ENCODE peak calls at places on chromosomes 1 and 21, in five cellular contexts. U is stimulated activated CD8-positive, alpha-beta memory T cell treated with anti-CD3 and anti-CD28 coated beads, Interleukin-7, amount 100 ng/mL, for 24 hours; K is T-helper 9 cell; D is NCI-H345; X is activated CD4-positive, alpha-beta T cell treated with anti-CD3 and anti-CD28 coated beads for 48 hours. L is an unnamed sample.

GRCh38 chr1:169584483-169585144 is 1.7 kb downstream of the F5 start:
- DNase-seq in U (no peak), K (no peak), D (no peak), X (peak), L (no peak)

GRCh38 chr21:20971296-20971921 is 26.8 kb upstream of the NCAM2 start:
- DNase-seq in U (no peak), K (no peak), D (peak), X (peak), L (peak)

GRCh38 chr1:23581219-23581618 is 21.9 kb upstream of the ID3 start:
- DNase-seq in U (no peak), K (no peak), D (no peak), X (no peak), L (no peak)

GRCh38 chr1:150165622-150166612 is 16.2 kb downstream of the PLEKHO1 start:
- DNase-seq in U (no peak), K (peak), D (peak), X (peak), L (no peak)

GRCh38 chr1:82565546-82565945 is 764.8 kb downstream of the ADGRL2 start:
- DNase-seq in U (no peak), K (no peak), D (no peak), X (no peak), L (no peak)

GRCh38 chr1:161439280-161440232 is 65.7 kb upstream of the FCGR2A start:
- DNase-seq in U (no peak), K (no peak), D (no peak), X (peak), L (peak)

GRCh38 chr1:231970684-231971083 is 344.1 kb downstream of the DISC1 start:
- DNase-seq in U (no peak), K (no peak), D (no peak), X (peak), L (no peak)

GRCh38 chr1:108716437-108717230 is 3.9 kb downstream of the FNDC7 start:
- DNase-seq in U (no peak), K (no peak), D (no peak), X (no peak), L (no peak)

GRCh38 chr1:247528812-247529474 is 7.3 kb downstream of the OR2C3 start:
- DNase-seq in U (no peak), K (no peak), D (no peak), X (peak), L (no peak)

GRCh38 chr1:187517508-187517907 is 688.8 kb downstream of the PLA2G4A start:
- DNase-seq in U (no peak), K (no peak), D (peak), X (no peak), L (no peak)

GRCh38 chr1:227846265-227846858 is 30.9 kb downstream of the PRSS38 start:
- DNase-seq in U (no peak), K (no peak), D (no peak), X (no peak), L (no peak)

GRCh38 chr1:25875856-25876692 is 566 bp upstream of the PAQR7 start:
- DNase-seq in U (no peak), K (no peak), D (no peak), X (no peak), L (no peak)

GRCh38 chr1:85125891-85126290 is 74.9 kb downstream of the SYDE2 start:
- DNase-seq in U (no peak), K (no peak), D (no peak), X (no peak), L (no peak)

GRCh38 chr1:42135426-42135825 is 17.8 kb upstream of the GUCA2B start:
- DNase-seq in U (no peak), K (no peak), D (no peak), X (no peak), L (no peak)